ENCODE peak calls at places on chromosomes 12 and 14, in four cellular contexts. One of them, this sample, is unnamed.

GRCh38 chr12:46627686-46628085 is 198.1 kb downstream of the SLC38A4 start:
- DNase-seq in astrocyte: peak; percentile 12
- DNase-seq in AG09309: no peak
- DNase-seq in A549: no peak
- DNase-seq in this sample: no peak

GRCh38 chr14:86787782-86788181 is 1205.2 kb downstream of the GALC start:
- DNase-seq in astrocyte: no peak
- DNase-seq in A549: no peak
- DNase-seq in AG09309: no peak
- DNase-seq in this sample: no peak

GRCh38 chr14:99654235-99655000 is 9.5 kb downstream of the HHIPL1 start:
- DNase-seq in astrocyte: peak; percentile 76
- DNase-seq in AG09309: peak; percentile 39
- DNase-seq in A549: peak; percentile 33
- DNase-seq in this sample: no peak

GRCh38 chr12:55729592-55730446 is 1.0 kb upstream of the CD63 start:
- DNase-seq in A549: peak; percentile 98
- DNase-seq in AG09309: peak; percentile 71
- DNase-seq in astrocyte: peak; percentile 90
- DNase-seq in this sample: peak; percentile 92

GRCh38 chr14:61145903-61146411 is 135.2 kb downstream of the TMEM30B start:
- DNase-seq in astrocyte: peak; percentile 92
- DNase-seq in A549: no peak
- DNase-seq in AG09309: peak; percentile 85
- DNase-seq in this sample: no peak

GRCh38 chr14:59098377-59098776 is 90.1 kb upstream of the DAAM1 start:
- DNase-seq in AG09309: peak; percentile 79
- DNase-seq in astrocyte: peak; percentile 98
- DNase-seq in A549: peak; percentile 26
- DNase-seq in this sample: no peak

GRCh38 chr12:98416845-98417244 is 98.5 kb upstream of the TMPO start:
- DNase-seq in AG09309: no peak
- DNase-seq in astrocyte: peak; percentile 26
- DNase-seq in A549: peak; percentile 40
- DNase-seq in this sample: no peak

GRCh38 chr14:24556756-24557155 is 19.3 kb downstream of the CTSG start:
- DNase-seq in AG09309: no peak
- DNase-seq in A549: no peak
- DNase-seq in astrocyte: peak; percentile 6
- DNase-seq in this sample: no peak

GRCh38 chr14:101561145-101561896 is at the start of gene DIO3:
- DNase-seq in astrocyte: peak; percentile 11
- DNase-seq in A549: no peak
- DNase-seq in AG09309: no peak
- DNase-seq in this sample: peak; percentile 57

GRCh38 chr14:72758420-72758819 is 135.5 kb downstream of the DPF3 start:
- DNase-seq in astrocyte: no peak
- DNase-seq in AG09309: no peak
- DNase-seq in A549: no peak
- DNase-seq in this sample: no peak

GRCh38 chr14:30191639-30192279 is 264.1 kb upstream of the PRKD1 start:
- DNase-seq in astrocyte: no peak
- DNase-seq in AG09309: no peak
- DNase-seq in A549: no peak
- DNase-seq in this sample: no peak

GRCh38 chr12:83042441-83043215 is 355.9 kb downstream of the TMTC2 start:
- DNase-seq in A549: no peak
- DNase-seq in astrocyte: peak; percentile 52
- DNase-seq in AG09309: no peak
- DNase-seq in this sample: no peak

GRCh38 chr14:45072121-45072520 is 11.8 kb upstream of the PRPF39 start:
- DNase-seq in AG09309: no peak
- DNase-seq in A549: no peak
- DNase-seq in astrocyte: no peak
- DNase-seq in this sample: no peak

GRCh38 chr12:52156310-52156709 is 35.5 kb downstream of the KRT80 start:
- DNase-seq in AG09309: no peak
- DNase-seq in A549: no peak
- DNase-seq in astrocyte: no peak
- DNase-seq in this sample: no peak

GRCh38 chr14:31414190-31414833 is 6.0 kb downstream of the HEATR5A start:
- DNase-seq in astrocyte: no peak
- DNase-seq in AG09309: no peak
- DNase-seq in A549: no peak
- DNase-seq in this sample: no peak

GRCh38 chr12:13905795-13906194 is 75.6 kb downstream of the GRIN2B start:
- DNase-seq in astrocyte: no peak
- DNase-seq in A549: no peak
- DNase-seq in AG09309: no peak
- DNase-seq in this sample: no peak

GRCh38 chr14:54839681-54840080 is 62.9 kb downstream of the GCH1 start:
- DNase-seq in astrocyte: peak; percentile 33
- DNase-seq in AG09309: no peak
- DNase-seq in A549: no peak
- DNase-seq in this sample: peak; percentile 68

GRCh38 chr14:103984196-103984595 is 41.9 kb upstream of the RD3L start:
- DNase-seq in AG09309: no peak
- DNase-seq in astrocyte: no peak
- DNase-seq in A549: no peak
- DNase-seq in this sample: no peak

GRCh38 chr12:124388679-124389536 is 94.0 kb downstream of the RFLNA start:
- DNase-seq in A549: peak; percentile 74
- DNase-seq in astrocyte: peak; percentile 81
- DNase-seq in AG09309: no peak
- DNase-seq in this sample: peak; percentile 92

GRCh38 chr14:104813286-104813685 is 12.4 kb downstream of the ZBTB42 start:
- DNase-seq in AG09309: no peak
- DNase-seq in astrocyte: no peak
- DNase-seq in A549: no peak
- DNase-seq in this sample: no peak

GRCh38 chr12:122127839-122128238 is 46.2 kb downstream of the IL31 start:
- DNase-seq in astrocyte: no peak
- DNase-seq in A549: no peak
- DNase-seq in AG09309: no peak
- DNase-seq in this sample: no peak

GRCh38 chr14:64113279-64113678 is 180.9 kb downstream of the ESR2 start:
- DNase-seq in A549: no peak
- DNase-seq in astrocyte: no peak
- DNase-seq in AG09309: no peak
- DNase-seq in this sample: peak; percentile 86

GRCh38 chr12:56021882-56022497 is 1.1 kb downstream of the IKZF4 start:
- DNase-seq in A549: no peak
- DNase-seq in AG09309: no peak
- DNase-seq in astrocyte: no peak
- DNase-seq in this sample: no peak

GRCh38 chr12:65876898-65877721 is 52.8 kb downstream of the HMGA2 start:
- DNase-seq in astrocyte: peak; percentile 74
- DNase-seq in AG09309: no peak
- DNase-seq in A549: no peak
- DNase-seq in this sample: no peak

GRCh38 chr12:132530851-132531250 is 40.9 kb downstream of the FBRSL1 start:
- DNase-seq in A549: no peak
- DNase-seq in astrocyte: no peak
- DNase-seq in AG09309: no peak
- DNase-seq in this sample: no peak
- H3K4me3 ChIP-seq in A549: no peak overlapping the region
- H3K4me3 ChIP-seq in astrocyte: no peak overlapping the region
- H3K4me3 ChIP-seq in AG09309: no peak overlapping the region
- H3K4me3 ChIP-seq in this sample: no peak overlapping the region

DNA sequence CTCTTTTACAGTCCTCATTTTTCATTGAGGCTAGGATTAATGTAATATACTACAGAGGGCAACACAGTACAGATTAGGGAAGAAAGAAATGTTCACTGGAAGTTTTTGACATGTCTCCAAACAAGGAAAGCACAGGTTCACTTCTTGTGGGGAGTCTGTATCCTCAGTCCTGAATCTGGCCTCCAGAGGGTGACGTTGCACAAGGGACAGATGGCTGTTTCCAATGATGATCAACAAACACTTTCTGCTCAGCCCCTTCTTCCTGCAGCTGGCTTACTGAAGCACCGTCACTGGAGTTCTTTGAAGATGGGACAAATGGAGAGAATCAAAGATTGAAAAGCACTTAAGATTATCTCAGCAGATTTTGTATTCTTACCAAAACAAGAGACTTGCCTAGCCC is 123.3 kb upstream of the OR4E1 start:
- DNase-seq in astrocyte: no peak
- DNase-seq in A549: no peak
- DNase-seq in AG09309: no peak
- DNase-seq in this sample: no peak
- H3K4me3 ChIP-seq in astrocyte: no peak overlapping the region
- H3K4me3 ChIP-seq in A549: no peak overlapping the region
- H3K4me3 ChIP-seq in AG09309: no peak overlapping the region
- H3K4me3 ChIP-seq in this sample: no peak overlapping the region

GRCh38 chr14:90349729-90350128 is 18.0 kb upstream of the NRDE2 start:
- DNase-seq in AG09309: no peak
- DNase-seq in A549: no peak
- DNase-seq in astrocyte: no peak
- DNase-seq in this sample: no peak
- H3K4me3 ChIP-seq in AG09309: no peak overlapping the region
- H3K4me3 ChIP-seq in A549: no peak overlapping the region
- H3K4me3 ChIP-seq in astrocyte: no peak overlapping the region
- H3K4me3 ChIP-seq in this sample: no peak overlapping the region

DNA sequence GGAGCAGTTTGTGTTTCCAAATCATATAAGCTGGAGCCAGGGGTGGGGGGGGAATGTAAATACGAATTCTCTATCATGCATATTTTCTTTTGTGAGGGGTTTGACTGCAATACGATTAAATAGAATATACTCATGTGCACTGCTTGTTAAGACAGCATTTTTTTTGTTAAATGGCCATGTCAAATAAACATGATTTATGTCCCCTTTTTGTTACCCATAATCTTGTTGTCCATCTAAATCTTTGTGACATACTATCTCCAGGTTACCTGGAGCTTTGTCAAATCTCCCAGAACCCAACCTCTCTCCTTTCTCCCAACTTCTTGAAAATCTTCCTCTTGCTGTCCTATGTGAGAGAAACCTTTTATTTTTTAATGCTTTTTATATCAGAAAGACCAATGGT is 233.1 kb downstream of the SLC25A21 start:
- DNase-seq in astrocyte: no peak
- DNase-seq in A549: no peak
- DNase-seq in AG09309: no peak
- DNase-seq in this sample: no peak
- H3K4me3 ChIP-seq in astrocyte: no peak overlapping the region
- H3K4me3 ChIP-seq in A549: no peak overlapping the region
- H3K4me3 ChIP-seq in AG09309: no peak overlapping the region
- H3K4me3 ChIP-seq in this sample: no peak overlapping the region

This sample was measured in psoas muscle.